ENCODE peak calls at places on chromosomes 2 and 18, in six cellular contexts. O is IMR-90, M is Peyer's patch, D is colonic mucosa, C is mammary epithelial cell, K is tibial artery. W is an unnamed sample.
A peak's percentile ranks its signal among the peaks of the same experiment; 100 is the strongest.

GRCh38 chr2:8627019-8627691 is 54.7 kb upstream of the ID2 start:
- DNase-seq in O (no peak), M (peak; percentile 62), D (peak; percentile 65), C (no peak), K (no peak), W (no peak)

GRCh38 chr2:10712186-10712809 is 9.1 kb upstream of the ATP6V1C2 start:
- DNase-seq in O (no peak), M (no peak), D (no peak), C (no peak), K (no peak), W (no peak)

GRCh38 chr2:96870631-96871255 is 863 bp upstream of the SEMA4C start:
- DNase-seq in O (no peak), M (peak; percentile 81), D (peak; percentile 75), C (no peak), K (peak; percentile 85), W (peak; percentile 35)

GRCh38 chr2:103445356-103445755 is 683.5 kb downstream of the TMEM182 start:
- DNase-seq in O (no peak), M (no peak), D (no peak), C (no peak), K (no peak), W (no peak)

GRCh38 chr2:218093879-218094278 is 24.8 kb downstream of the RUFY4 start:
- DNase-seq in O (no peak), M (no peak), D (no peak), C (no peak), K (no peak), W (no peak)

GRCh38 chr2:176088048-176088936 is 4.2 kb upstream of the HOXD13 start:
- DNase-seq in O (peak; percentile 23), M (peak; percentile 68), D (peak; percentile 66), C (peak; percentile 37), K (peak; percentile 71), W (peak; percentile 35)

GRCh38 chr2:58925676-58926081 is 684.6 kb upstream of the FANCL start:
- DNase-seq in O (peak; percentile 46), M (no peak), D (no peak), C (no peak), K (no peak), W (peak; percentile 87)

GRCh38 chr2:167940361-167940744 is 307.0 kb downstream of the STK39 start:
- DNase-seq in O (no peak), M (no peak), D (no peak), C (no peak), K (no peak), W (no peak)

GRCh38 chr2:241103176-241103595 is 1.1 kb upstream of the MTERF4 start:
- DNase-seq in O (no peak), M (peak; percentile 41), D (no peak), C (no peak), K (no peak), W (no peak)

GRCh38 chr2:222655406-222655747 is 515 bp downstream of the FARSB start:
- DNase-seq in O (peak; percentile 23), M (no peak), D (no peak), C (no peak), K (no peak), W (peak; percentile 33)

GRCh38 chr18:58466636-58467205 is 162.2 kb downstream of the ALPK2 start:
- DNase-seq in O (no peak), M (peak; percentile 52), D (peak; percentile 58), C (peak; percentile 80), K (no peak), W (no peak)

GRCh38 chr2:10170256-10170655 is 47.7 kb downstream of the RRM2 start:
- DNase-seq in O (peak; percentile 66), M (no peak), D (no peak), C (peak; percentile 14), K (no peak), W (peak; percentile 30)

GRCh38 chr2:121740973-121741372 is 4.3 kb upstream of the NIFK start:
- DNase-seq in O (no peak), M (no peak), D (no peak), C (no peak), K (no peak), W (no peak)

GRCh38 chr2:51410351-51410750 is 378.4 kb upstream of the NRXN1 start:
- DNase-seq in O (peak; percentile 24), M (no peak), D (no peak), C (no peak), K (no peak), W (no peak)

GRCh38 chr2:11154460-11155325 is 574 bp upstream of the SLC66A3 start:
- DNase-seq in O (peak; percentile 93), M (peak; percentile 99), D (peak; percentile 99), C (peak; percentile 91), K (peak; percentile 99), W (peak; percentile 94)

GRCh38 chr2:170324640-170325046 is 146.7 kb downstream of the MYO3B start:
- DNase-seq in O (peak; percentile 37), M (peak; percentile 46), D (peak; percentile 22), C (peak; percentile 39), K (no peak), W (peak; percentile 50)
- TF ChIP-seq CTCF in O (peak; percentile 60), M (peak; percentile 47), D (peak; percentile 55), C (peak; percentile 80), K (peak; percentile 26), W (peak; percentile 79)

GRCh38 chr2:75328156-75328555 is 128.8 kb upstream of the TACR1 start:
- DNase-seq in O (no peak), M (no peak), D (no peak), C (no peak), K (no peak), W (no peak)
- H3K4me3 ChIP-seq in O (no peak overlapping the region), M (no peak overlapping the region), D (no peak overlapping the region), C (no peak overlapping the region), K (no peak overlapping the region), W (no peak overlapping the region)

GRCh38 chr18:77113361-77114069 is 19.1 kb downstream of the MBP start:
- DNase-seq in O (no peak), M (peak; percentile 44), D (no peak), C (no peak), K (peak; percentile 48), W (no peak)
- TF ChIP-seq CTCF in O (no peak), M (no peak), D (no peak), C (no peak), K (no peak), W (no peak)

GRCh38 chr18:13577091-13577697 is 149.2 kb downstream of the FAM210A start:
- DNase-seq in O (peak; percentile 7), M (no peak), D (no peak), C (peak; percentile 44), K (no peak), W (peak; percentile 51)
- H3K4me3 ChIP-seq in O (no peak overlapping the region), M (no peak overlapping the region), D (no peak overlapping the region), C (no peak overlapping the region), K (no peak overlapping the region), W (no peak overlapping the region)

DNA sequence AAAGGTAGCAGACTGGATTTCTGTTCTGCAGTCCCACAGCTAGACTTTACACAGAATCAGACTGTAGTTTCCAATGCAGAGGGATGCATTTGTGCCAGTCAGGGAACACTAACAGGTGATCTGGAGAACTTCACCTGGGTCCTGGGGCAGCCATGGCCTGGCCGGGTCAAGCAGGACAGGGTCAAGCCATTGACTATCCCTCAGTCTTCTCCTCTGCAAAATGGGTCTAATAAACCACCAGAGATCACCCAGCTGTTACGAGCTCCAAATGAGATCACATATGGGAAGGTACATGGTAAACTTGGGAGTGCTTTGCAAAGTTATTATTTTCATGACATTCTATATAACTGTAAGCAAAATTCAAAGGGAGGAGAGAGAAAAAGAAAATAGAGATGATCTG is 294.1 kb downstream of the CDCA7 start:
- DNase-seq in O (no peak), M (no peak), D (no peak), C (no peak), K (no peak), W (no peak)
- TF ChIP-seq CTCF in O (no peak), M (no peak), D (no peak), C (no peak), K (no peak), W (no peak)

DNA sequence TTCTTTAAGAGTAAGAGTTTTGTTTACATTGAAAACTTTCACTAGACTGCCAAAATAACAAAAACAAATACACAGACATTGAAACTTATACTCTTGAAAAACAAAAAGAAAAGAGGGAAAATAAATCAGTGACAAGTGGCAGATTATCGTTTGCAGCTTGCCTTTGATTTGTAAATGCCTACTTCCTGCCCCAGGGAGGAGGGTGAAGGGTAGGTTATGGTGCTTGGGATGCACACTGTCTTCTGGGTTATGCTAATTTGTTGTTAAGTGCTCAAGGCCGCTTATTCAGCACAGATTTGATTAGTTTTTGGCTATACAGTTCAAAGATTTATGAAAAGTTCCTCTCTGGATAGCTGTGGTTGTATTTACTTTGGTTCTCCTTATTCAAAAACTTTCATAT is 198.7 kb downstream of the TGIF1 start:
- DNase-seq in O (no peak), M (no peak), D (no peak), C (no peak), K (no peak), W (no peak)
- H3K4me3 ChIP-seq in O (no peak overlapping the region), M (no peak overlapping the region), D (no peak overlapping the region), C (no peak overlapping the region), K (no peak overlapping the region), W (no peak overlapping the region)

DNA sequence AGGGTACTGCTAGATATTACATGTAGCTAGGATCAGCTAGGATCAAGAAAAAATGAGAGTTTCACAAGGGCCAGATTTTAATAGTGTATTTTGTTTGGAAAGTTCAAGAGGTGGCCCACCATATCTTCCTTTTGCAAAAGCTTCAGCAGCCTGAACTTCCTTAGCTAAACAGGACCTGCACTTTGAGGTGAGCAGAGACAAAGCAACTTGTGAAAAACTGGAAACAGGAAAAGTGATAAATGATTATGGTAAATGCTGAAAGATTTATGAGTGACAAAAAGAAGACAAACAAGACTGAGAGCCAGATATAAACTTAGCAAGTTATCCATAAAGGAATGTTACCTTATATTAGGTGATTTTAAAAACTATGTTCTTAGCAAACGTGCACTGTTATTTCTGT is 123.6 kb downstream of the ZNF521 start:
- DNase-seq in O (no peak), M (no peak), D (no peak), C (no peak), K (no peak), W (no peak)
- TF ChIP-seq CTCF in O (no peak), M (no peak), D (no peak), C (no peak), K (no peak), W (no peak)

GRCh38 chr2:113278073-113278811 is 479 bp downstream of the PAX8 start:
- DNase-seq in O (no peak), M (no peak), D (no peak), C (no peak), K (no peak), W (no peak)
- H3K4me3 ChIP-seq in O (no peak overlapping the region), M (no peak overlapping the region), D (no peak overlapping the region), C (no peak overlapping the region), K (no peak overlapping the region), W (no peak overlapping the region)

W was measured in astrocyte of the spinal cord.